ENCODE peak calls at places on chromosomes 5 and 9, in ten cellular contexts. Y is HepG2, D is K562, R is sigmoid colon, F is GM12878, W is transverse colon, X is SK-N-SH, Z is stomach, Q is esophagus muscularis mucosa, A is upper lobe of left lung. M is an unnamed sample.

GRCh38 chr5:175809531-175810121 is 61.8 kb upstream of the CPLX2 start:
- DNase-seq in Y (peak; percentile 47), D (no peak), R (no peak), F (no peak), W (no peak), X (no peak), Z (no peak), Q (no peak), A (no peak), M (no peak)

GRCh38 chr9:93900971-93901861 is 53.9 kb downstream of the BARX1 start:
- DNase-seq in Y (no peak), D (no peak), R (peak; percentile 53), F (no peak), W (peak; percentile 5), X (no peak), Z (no peak), Q (no peak), A (peak; percentile 36), M (peak; percentile 30)

GRCh38 chr9:114060711-114061110 is 17.4 kb downstream of the AMBP start:
- DNase-seq in Y (no peak), D (no peak), R (no peak), F (no peak), W (no peak), X (no peak), Z (no peak), Q (no peak), A (no peak), M (no peak)

GRCh38 chr9:123541441-123541840 is 185.4 kb downstream of the CRB2 start:
- DNase-seq in Y (no peak), D (no peak), R (no peak), F (no peak), W (no peak), X (no peak), Z (no peak), Q (no peak), A (no peak), M (no peak)

GRCh38 chr5:74243634-74244033 is 396.9 kb downstream of the ENC1 start:
- DNase-seq in Y (no peak), D (no peak), R (no peak), F (no peak), W (no peak), X (no peak), Z (no peak), Q (no peak), A (no peak), M (no peak)

GRCh38 chr9:133443982-133444381 is 15.8 kb upstream of the CACFD1 start:
- DNase-seq in Y (no peak), D (no peak), R (no peak), F (no peak), W (no peak), X (no peak), Z (no peak), Q (no peak), A (no peak), M (no peak)

GRCh38 chr5:112848116-112848811 is 12.8 kb upstream of the SRP19 start:
- DNase-seq in Y (peak; percentile 76), D (peak; percentile 80), R (no peak), F (peak; percentile 51), W (no peak), X (peak; percentile 32), Z (no peak), Q (no peak), A (no peak), M (no peak)

GRCh38 chr9:33202552-33203300 is 35.6 kb upstream of the B4GALT1 start:
- DNase-seq in Y (no peak), D (no peak), R (peak; percentile 81), F (peak; percentile 72), W (peak; percentile 77), X (no peak), Z (peak; percentile 42), Q (no peak), A (peak; percentile 63), M (no peak)

GRCh38 chr9:129463477-129463876 is 157.4 kb downstream of the C9orf50 start:
- DNase-seq in Y (no peak), D (no peak), R (no peak), F (no peak), W (no peak), X (no peak), Z (no peak), Q (no peak), A (no peak), M (no peak)

GRCh38 chr5:95107138-95107537 is 177.8 kb downstream of the MCTP1 start:
- DNase-seq in Y (no peak), D (no peak), R (no peak), F (no peak), W (no peak), X (no peak), Z (no peak), Q (no peak), A (no peak), M (no peak)

GRCh38 chr5:95080456-95080855 is 204.4 kb downstream of the MCTP1 start:
- DNase-seq in Y (no peak), D (no peak), R (no peak), F (no peak), W (no peak), X (no peak), Z (no peak), Q (no peak), A (no peak), M (no peak)

DNA sequence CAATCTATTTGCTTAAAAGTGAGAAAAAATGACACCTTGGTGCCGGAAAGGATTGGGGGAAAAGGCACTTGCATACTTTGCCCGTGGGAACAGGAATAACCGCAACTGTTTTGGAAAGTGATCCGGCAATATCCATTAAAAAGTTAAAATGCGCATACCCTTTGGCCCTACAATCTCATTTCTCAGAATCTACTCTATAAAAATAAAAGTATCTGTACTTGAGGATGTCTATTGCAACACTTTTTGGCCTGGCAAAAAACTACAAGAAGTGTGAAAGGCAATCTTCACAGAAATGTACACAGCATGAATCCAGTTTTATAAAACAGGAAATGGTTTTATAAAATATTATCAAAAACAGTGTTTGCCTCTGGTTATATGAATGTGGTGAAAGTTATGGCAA is 58.3 kb upstream of the NFIL3 start:
- DNase-seq in Y (no peak), D (no peak), R (no peak), F (no peak), W (no peak), X (no peak), Z (no peak), Q (no peak), A (no peak), M (no peak)
- H3K27ac ChIP-seq in Y (no peak overlapping the region), D (no peak overlapping the region), R (no peak overlapping the region), F (no peak overlapping the region), W (no peak overlapping the region), X (no peak overlapping the region), Z (no peak overlapping the region), Q (no peak overlapping the region), A (no peak overlapping the region), M (no peak overlapping the region)

GRCh38 chr5:149175346-149176113 is 34.2 kb downstream of the ABLIM3 start:
- DNase-seq in Y (no peak), D (no peak), R (no peak), F (no peak), W (no peak), X (no peak), Z (no peak), Q (no peak), A (no peak), M (peak; percentile 83)
- TF ChIP-seq EP300 in Y (no peak), D (no peak), R (no peak), F (no peak), W (no peak), X (no peak), Z (no peak), Q (peak; percentile 70), A (no peak), M (no peak)

GRCh38 chr5:98783051-98783649 is 9.7 kb downstream of the RGMB start:
- DNase-seq in Y (no peak), D (no peak), R (no peak), F (no peak), W (no peak), X (no peak), Z (no peak), Q (no peak), A (peak; percentile 1), M (no peak)
- TF ChIP-seq POLR2AphosphoS5 in Y (no peak), D (no peak), R (no peak), F (no peak), W (no peak), X (no peak), Z (no peak), Q (no peak), A (no peak), M (no peak)

GRCh38 chr5:118577621-118578020 is 410.7 kb downstream of the DTWD2 start:
- DNase-seq in Y (no peak), D (no peak), R (no peak), F (no peak), W (no peak), X (no peak), Z (no peak), Q (peak; percentile 72), A (no peak), M (no peak)
- H3K27ac ChIP-seq in Y (no peak overlapping the region), D (no peak overlapping the region), R (no peak overlapping the region), F (no peak overlapping the region), W (no peak overlapping the region), X (no peak overlapping the region), Z (peak overlapping the region; percentile 13), Q (no peak overlapping the region), A (no peak overlapping the region), M (no peak overlapping the region)

GRCh38 chr9:77751341-77752091 is 103.4 kb upstream of the GNA14 start:
- DNase-seq in Y (peak; percentile 35), D (peak; percentile 40), R (no peak), F (no peak), W (no peak), X (peak; percentile 72), Z (no peak), Q (no peak), A (no peak), M (no peak)
- TF ChIP-seq EP300 in Y (no peak), D (no peak), R (no peak), F (no peak), W (no peak), X (peak; percentile 1), Z (no peak), Q (no peak), A (no peak), M (no peak)

DNA sequence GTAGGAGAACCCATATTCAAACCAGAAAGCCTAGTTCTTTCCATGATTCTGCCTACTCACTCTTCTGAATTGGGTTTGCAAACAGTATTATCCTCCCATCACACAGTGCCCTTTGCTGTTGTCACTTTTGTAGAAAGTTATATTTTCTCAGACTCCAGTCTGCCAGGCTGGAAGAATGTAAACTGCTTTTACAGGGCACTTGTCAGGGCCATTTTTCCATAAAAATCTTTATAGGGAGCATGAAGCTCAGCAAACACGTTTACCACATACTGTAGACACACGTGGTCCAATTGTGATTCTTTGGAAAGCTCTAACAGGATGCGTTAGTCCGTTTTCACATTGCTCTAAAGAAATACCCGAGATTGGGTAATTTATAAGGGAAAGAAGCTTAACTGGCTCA is 204.0 kb downstream of the KCNN2 start:
- DNase-seq in Y (no peak), D (no peak), R (no peak), F (no peak), W (no peak), X (no peak), Z (no peak), Q (no peak), A (no peak), M (no peak)
- TF ChIP-seq POLR2AphosphoS5 in Y (no peak), D (no peak), R (no peak), F (no peak), W (no peak), X (no peak), Z (no peak), Q (no peak), A (no peak), M (no peak)

GRCh38 chr9:110744753-110745522 is 76.3 kb downstream of the MUSK start:
- DNase-seq in Y (no peak), D (no peak), R (peak; percentile 83), F (no peak), W (no peak), X (no peak), Z (no peak), Q (no peak), A (no peak), M (no peak)
- H3K27ac ChIP-seq in Y (no peak overlapping the region), D (no peak overlapping the region), R (peak overlapping the region; percentile 50), F (no peak overlapping the region), W (peak overlapping the region; percentile 70), X (peak overlapping the region; percentile 67), Z (no peak overlapping the region), Q (peak overlapping the region; percentile 72), A (peak overlapping the region; percentile 67), M (peak overlapping the region; percentile 83)

M was measured in suprapubic skin.